ENCODE peak calls at places on chromosomes 3 and 15, in five cellular contexts. Y, M, V, R and D are unnamed samples.
A peak's percentile ranks its signal among the peaks of the same experiment; 100 is the strongest.

GRCh38 chr15:55742498-55742926 is 440 bp downstream of the PRTG start:
- DNase-seq in M (no peak), R (peak; percentile 9), V (peak; percentile 53), Y (no peak), D (no peak)

GRCh38 chr15:51876169-51876568 is 46.7 kb downstream of the TMOD3 start:
- DNase-seq in Y (peak; percentile 24), M (no peak), R (no peak), V (no peak), D (no peak)

GRCh38 chr3:107367353-107367752 is 9.9 kb upstream of the CCDC54 start:
- DNase-seq in R (no peak), Y (peak; percentile 72), M (no peak), V (no peak), D (no peak)

GRCh38 chr3:41126475-41126874 is 72.8 kb upstream of the CTNNB1 start:
- DNase-seq in Y (no peak), V (no peak), M (no peak), R (no peak), D (no peak)

GRCh38 chr15:78304487-78305413 is 5.3 kb upstream of the SKIC8 start:
- DNase-seq in Y (no peak), M (no peak), V (no peak), R (no peak), D (no peak)

GRCh38 chr3:39727415-39727814 is 82.0 kb upstream of the MYRIP start:
- DNase-seq in V (no peak), M (no peak), R (no peak), Y (no peak), D (no peak)

GRCh38 chr3:37024820-37025405 is 31.6 kb downstream of the MLH1 start:
- DNase-seq in V (no peak), R (peak; percentile 20), M (no peak), Y (no peak), D (no peak)

GRCh38 chr3:72591522-72592421 is 256.5 kb downstream of the SHQ1 start:
- DNase-seq in Y (peak; percentile 78), M (peak; percentile 68), R (no peak), V (peak; percentile 34), D (no peak)

GRCh38 chr15:82677720-82678323 is 30.7 kb upstream of the CPEB1 start:
- DNase-seq in V (no peak), M (no peak), R (no peak), Y (no peak), D (no peak)

GRCh38 chr15:68318008-68318835 is 40.7 kb downstream of the FEM1B start:
- DNase-seq in M (no peak), V (no peak), R (no peak), Y (no peak), D (no peak)

GRCh38 chr3:7172996-7173395 is 312.1 kb downstream of the GRM7 start:
- DNase-seq in Y (no peak), V (no peak), M (no peak), R (no peak), D (no peak)

GRCh38 chr3:99084825-99085224 is 183.3 kb upstream of the DCBLD2 start:
- DNase-seq in R (no peak), Y (peak; percentile 90), V (no peak), M (no peak), D (no peak)

GRCh38 chr3:194757629-194758028 is 71.9 kb downstream of the FAM43A start:
- DNase-seq in R (no peak), M (no peak), Y (no peak), V (no peak), D (no peak)

GRCh38 chr15:29774900-29775299 is 47.4 kb downstream of the TJP1 start:
- DNase-seq in R (no peak), M (no peak), Y (peak; percentile 81), V (no peak), D (peak; percentile 10)

GRCh38 chr3:25872200-25872877 is 82.4 kb downstream of the OXSM start:
- DNase-seq in R (peak; percentile 68), Y (no peak), V (no peak), M (no peak), D (no peak)